ENCODE peak calls at places on chromosomes 4 and X, in seven cellular contexts. Y is SK-N-SH, H is tibial artery, Z is fibroblast of lung, P is uterus, C is MM.1S, Q is GM23248. J is an unnamed sample.

GRCh38 chr4:61511716-61512488 is 311.8 kb downstream of the ADGRL3 start:
- DNase-seq in Y (no peak), H (no peak), Z (peak; percentile 81), P (no peak), C (no peak), Q (peak; percentile 12), J (peak; percentile 76)

GRCh38 chr4:138275946-138276621 is 33.9 kb upstream of the SLC7A11 start:
- DNase-seq in Y (no peak), H (no peak), Z (peak; percentile 89), P (no peak), C (no peak), Q (peak; percentile 98), J (peak; percentile 84)

GRCh38 chr4:82833696-82834313 is 35.2 kb upstream of the SCD5 start:
- DNase-seq in Y (no peak), H (no peak), Z (peak; percentile 88), P (no peak), C (no peak), Q (peak; percentile 96), J (peak; percentile 84)

GRCh38 chrX:49002091-49002935 is at the start of gene GRIPAP1:
- DNase-seq in Y (peak; percentile 90), H (peak; percentile 46), Z (peak; percentile 98), P (peak; percentile 69), C (peak; percentile 87), Q (peak; percentile 85), J (peak; percentile 98)

GRCh38 chrX:66731398-66731797 is 92.5 kb upstream of the EDA2R start:
- DNase-seq in Y (peak; percentile 16), H (no peak), Z (peak; percentile 20), P (no peak), C (peak; percentile 70), Q (peak; percentile 57), J (peak; percentile 1)

GRCh38 chrX:40064055-40064597 is 33.6 kb downstream of the BCOR start:
- DNase-seq in Y (peak; percentile 61), H (no peak), Z (no peak), P (no peak), C (no peak), Q (no peak), J (no peak)

GRCh38 chr4:3470244-3471097 is 7.4 kb downstream of the DOK7 start:
- DNase-seq in Y (no peak), H (no peak), Z (peak; percentile 43), P (no peak), C (no peak), Q (peak; percentile 47), J (peak; percentile 22)

GRCh38 chrX:106742831-106743230 is 16.3 kb downstream of the RNF128 start:
- DNase-seq in Y (no peak), H (no peak), Z (peak; percentile 53), P (no peak), C (no peak), Q (no peak), J (peak; percentile 42)

GRCh38 chrX:26262121-26262523 is 46.2 kb downstream of the MAGEB5 start:
- DNase-seq in Y (no peak), H (no peak), Z (peak; percentile 23), P (no peak), C (no peak), Q (no peak), J (peak; percentile 13)

GRCh38 chrX:40474205-40474626 is 106.6 kb upstream of the ATP6AP2 start:
- DNase-seq in Y (peak; percentile 66), H (no peak), Z (peak; percentile 37), P (peak; percentile 20), C (no peak), Q (peak; percentile 28), J (no peak)

GRCh38 chr4:183192566-183192965 is 93.5 kb downstream of the WWC2 start:
- DNase-seq in Y (no peak), H (no peak), Z (no peak), P (no peak), C (no peak), Q (no peak), J (no peak)

GRCh38 chrX:50627696-50628095 is 157.1 kb upstream of the DGKK start:
- DNase-seq in Y (no peak), H (no peak), Z (no peak), P (no peak), C (no peak), Q (no peak), J (no peak)

GRCh38 chr4:100849319-100849718 is 331.5 kb upstream of the EMCN start:
- DNase-seq in Y (no peak), H (no peak), Z (no peak), P (no peak), C (no peak), Q (no peak), J (no peak)

GRCh38 chr4:168167714-168168284 is 75.5 kb downstream of the ANXA10 start:
- DNase-seq in Y (no peak), H (no peak), Z (peak; percentile 59), P (no peak), C (no peak), Q (no peak), J (peak; percentile 54)

GRCh38 chr4:85005865-85006377 is 39.4 kb upstream of the WDFY3 start:
- DNase-seq in Y (no peak), H (no peak), Z (peak; percentile 86), P (no peak), C (no peak), Q (peak; percentile 93), J (peak; percentile 82)

GRCh38 chr4:875818-876423 is 50.0 kb upstream of the CPLX1 start:
- DNase-seq in Y (no peak), H (no peak), Z (no peak), P (no peak), C (no peak), Q (no peak), J (no peak)

GRCh38 chr4:17173300-17173699 is 274.9 kb upstream of the LDB2 start:
- DNase-seq in Y (no peak), H (no peak), Z (no peak), P (no peak), C (no peak), Q (no peak), J (no peak)

GRCh38 chr4:104066533-104066932 is 346.7 kb upstream of the TACR3 start:
- DNase-seq in Y (no peak), H (no peak), Z (no peak), P (no peak), C (no peak), Q (no peak), J (no peak)

GRCh38 chr4:8547108-8547911 is 32.9 kb upstream of the GPR78 start:
- DNase-seq in Y (peak; percentile 36), H (no peak), Z (peak; percentile 67), P (no peak), C (peak; percentile 47), Q (peak; percentile 88), J (peak; percentile 57)

GRCh38 chrX:10159069-10159468 is 2.3 kb downstream of the CLCN4 start:
- DNase-seq in Y (peak; percentile 39), H (no peak), Z (no peak), P (no peak), C (no peak), Q (no peak), J (no peak)

GRCh38 chr4:88320780-88321373 is 36.5 kb upstream of the PPM1K start:
- DNase-seq in Y (no peak), H (peak; percentile 52), Z (peak; percentile 66), P (no peak), C (peak; percentile 70), Q (peak; percentile 3), J (peak; percentile 58)

GRCh38 chr4:95705323-95705722 is 134.6 kb upstream of the PDHA2 start:
- DNase-seq in Y (peak; percentile 6), H (no peak), Z (no peak), P (no peak), C (no peak), Q (no peak), J (no peak)

GRCh38 chr4:18366762-18367358 is 345.3 kb upstream of the LCORL start:
- DNase-seq in Y (peak; percentile 5), H (no peak), Z (peak; percentile 10), P (no peak), C (peak; percentile 77), Q (peak; percentile 56), J (peak; percentile 1)

GRCh38 chr4:176188654-176189053 is 6.7 kb downstream of the SPATA4 start:
- DNase-seq in Y (no peak), H (no peak), Z (no peak), P (no peak), C (no peak), Q (peak; percentile 24), J (no peak)
- H3K4me1 ChIP-seq in Y (peaks cover 7% of the 10 kb centered on the region), H (no peaks in the 10 kb centered on the region), Z (peaks cover 8% of the 10 kb centered on the region), P (no peaks in the 10 kb centered on the region), C (no peaks in the 10 kb centered on the region), Q (peaks cover 69% of the 10 kb centered on the region), J (peaks cover 13% of the 10 kb centered on the region)

GRCh38 chr4:145488310-145488709 is 6.7 kb downstream of the SMAD1 start:
- DNase-seq in Y (no peak), H (no peak), Z (no peak), P (no peak), C (peak; percentile 51), Q (no peak), J (no peak)
- H3K4me1 ChIP-seq in Y (peaks cover 16% of the 10 kb centered on the region), H (no peaks in the 10 kb centered on the region), Z (no peaks in the 10 kb centered on the region), P (peaks cover 10% of the 10 kb centered on the region), C (peaks cover 35% of the 10 kb centered on the region), Q (peaks cover 12% of the 10 kb centered on the region), J (peaks cover 3% of the 10 kb centered on the region)

DNA sequence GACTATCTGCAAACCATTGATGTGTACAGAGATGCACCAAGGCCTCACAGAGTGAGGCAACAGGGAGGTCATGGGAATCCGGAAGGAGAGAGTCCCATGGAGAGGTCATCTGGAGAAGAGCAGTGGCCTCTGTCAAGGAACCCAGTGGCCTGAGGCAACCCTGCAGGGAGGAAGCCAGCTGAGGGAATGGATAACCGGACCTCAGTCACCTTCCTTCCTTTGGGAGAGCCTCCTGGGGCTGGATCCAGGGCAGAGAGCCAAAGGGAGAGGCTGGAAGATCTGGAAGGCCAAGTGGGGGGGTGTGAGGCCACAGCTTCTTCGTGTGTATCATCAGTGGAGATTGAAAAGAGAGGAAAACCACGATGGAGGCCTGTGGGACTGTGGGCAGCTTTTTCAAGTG is 24.3 kb upstream of the CD38 start:
- DNase-seq in Y (no peak), H (no peak), Z (peak; percentile 31), P (peak; percentile 28), C (no peak), Q (no peak), J (peak; percentile 17)
- H3K4me1 ChIP-seq in Y (no peaks in the 10 kb centered on the region), H (no peaks in the 10 kb centered on the region), Z (no peaks in the 10 kb centered on the region), P (no peaks in the 10 kb centered on the region), C (peaks cover 33% of the 10 kb centered on the region), Q (peaks cover 4% of the 10 kb centered on the region), J (peaks cover 30% of the 10 kb centered on the region)

GRCh38 chrX:13695601-13696115 is 6.7 kb downstream of the RAB9A start:
- DNase-seq in Y (no peak), H (no peak), Z (no peak), P (no peak), C (no peak), Q (no peak), J (no peak)

GRCh38 chrX:13693341-13693871 is 4.5 kb downstream of the RAB9A start:
- DNase-seq in Y (no peak), H (no peak), Z (no peak), P (no peak), C (no peak), Q (peak; percentile 31), J (no peak)

GRCh38 chrX:13692771-13693231 is 3.9 kb downstream of the RAB9A start:
- DNase-seq in Y (no peak), H (no peak), Z (peak; percentile 66), P (no peak), C (no peak), Q (no peak), J (peak; percentile 64)

GRCh38 chrX:13694983-13695382 is 6.1 kb downstream of the RAB9A start:
- DNase-seq in Y (no peak), H (no peak), Z (no peak), P (no peak), C (no peak), Q (no peak), J (no peak)

DNA sequence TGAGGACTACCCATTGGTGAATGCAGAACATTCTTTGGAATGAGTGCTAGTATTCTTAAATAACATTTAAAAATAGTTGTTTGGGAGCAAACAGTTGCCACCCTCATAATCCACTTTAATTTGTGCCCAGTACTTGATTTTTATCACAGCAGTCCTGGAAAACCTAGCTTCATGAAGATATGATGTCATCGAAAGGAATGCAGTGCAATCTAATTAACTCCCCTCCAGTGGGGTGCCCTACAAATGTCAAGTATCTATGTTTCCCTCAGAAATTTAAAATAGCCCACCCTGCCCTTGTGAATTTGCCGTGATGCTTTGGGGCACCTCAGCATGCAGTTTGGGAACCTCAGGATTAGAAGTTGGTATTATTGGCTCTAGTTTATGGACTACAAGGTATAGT is 5.4 kb downstream of the RAB9A start:
- DNase-seq in Y (no peak), H (no peak), Z (peak; percentile 30), P (no peak), C (no peak), Q (peak; percentile 35), J (peak; percentile 15)
- H3K4me1 ChIP-seq in Y (peaks cover 35% of the 10 kb centered on the region), H (no peaks in the 10 kb centered on the region), Z (no peaks in the 10 kb centered on the region), P (no peaks in the 10 kb centered on the region), C (no peaks in the 10 kb centered on the region), Q (peaks cover 43% of the 10 kb centered on the region), J (peaks cover 29% of the 10 kb centered on the region)